ENCODE peak calls at places on chromosomes 12 and 14, in nine cellular contexts. I is astrocyte of the spinal cord, L is heart left ventricle, H is AG09309, G is neural crest cell, M is heart right ventricle, B is GM13976, X is GM12865, E is bronchial epithelial cell. T is an unnamed sample.

GRCh38 chr12:5988659-5989116 is 43.6 kb upstream of the ANO2 start:
- DNase-seq in E (peak), H (peak), G (peak), M (peak), I (peak), B (peak), X (peak), L (peak), T (peak)

GRCh38 chr14:61355892-61356325 is 34.5 kb downstream of the PRKCH start:
- DNase-seq in B (no peak), M (peak), E (peak), L (peak), H (no peak), I (peak), X (no peak), G (no peak), T (no peak)

GRCh38 chr12:130838284-130838950 is 633 bp downstream of the STX2 start:
- DNase-seq in X (peak), G (peak), H (no peak), B (peak), E (no peak), L (peak), M (peak), I (no peak), T (no peak)

GRCh38 chr12:30296486-30296885 is 399.2 kb downstream of the IPO8 start:
- DNase-seq in X (no peak), E (no peak), L (no peak), M (peak), B (no peak), I (no peak), H (no peak), G (no peak), T (no peak)

GRCh38 chr12:94769746-94770396 is 119.5 kb upstream of the TMCC3 start:
- DNase-seq in E (no peak), M (no peak), H (no peak), G (no peak), B (no peak), I (no peak), X (peak), L (no peak), T (no peak)

GRCh38 chr14:100416921-100417451 is 93.8 kb downstream of the SLC25A47 start:
- DNase-seq in E (peak), M (no peak), X (no peak), B (no peak), G (no peak), H (peak), L (no peak), I (peak), T (no peak)

GRCh38 chr12:94545937-94546771 is 86.5 kb upstream of the CEP83 start:
- DNase-seq in L (peak), M (peak), G (peak), X (peak), H (peak), E (peak), B (peak), I (peak), T (peak)

GRCh38 chr12:53047221-53048032 is 2.4 kb upstream of the TNS2 start:
- DNase-seq in M (peak), E (no peak), X (peak), G (peak), B (peak), L (peak), H (no peak), I (peak), T (no peak)

DNA sequence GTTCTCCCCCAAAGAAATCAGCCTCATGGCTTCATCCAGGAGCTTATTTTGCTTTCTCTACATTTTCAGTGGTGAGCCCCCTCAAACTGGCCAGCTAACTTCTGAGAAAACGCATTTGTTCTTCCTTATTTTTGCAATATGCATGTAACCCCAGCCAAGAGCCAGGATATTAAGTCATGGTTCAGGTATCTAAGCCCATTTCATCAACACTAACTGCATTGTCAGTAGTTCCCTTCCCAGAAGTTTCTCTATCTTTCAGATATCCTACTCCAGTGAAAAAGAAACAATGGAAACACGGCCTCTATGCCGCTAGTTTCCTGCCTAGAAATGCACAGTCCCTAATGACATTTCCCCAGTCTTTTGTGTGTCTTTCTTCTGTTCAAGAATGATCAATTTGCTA is 102.8 kb upstream of the RASSF8 start:
- DNase-seq in I (peak), B (no peak), X (no peak), H (no peak), M (no peak), G (no peak), L (no peak), E (no peak), T (no peak)
- TF ChIP-seq CTCF in I (no peak), B (no peak), X (no peak), H (no peak), M (no peak), G (no peak), L (no peak), E (no peak), T (no peak)

GRCh38 chr14:94945615-94946014 is 175.7 kb upstream of the GSC start:
- DNase-seq in I (no peak), L (no peak), E (no peak), H (no peak), M (no peak), G (no peak), X (no peak), B (no peak), T (no peak)
- TF ChIP-seq CTCF in I (no peak), L (no peak), E (no peak), H (no peak), M (no peak), G (no peak), X (no peak), B (no peak), T (no peak)

GRCh38 chr14:92794961-92795360 is 856 bp downstream of the GOLGA5 start:
- DNase-seq in H (no peak), M (no peak), L (no peak), X (no peak), B (no peak), E (no peak), G (no peak), I (no peak), T (no peak)

GRCh38 chr14:92797935-92798653 is 4.0 kb downstream of the GOLGA5 start:
- DNase-seq in L (no peak), I (no peak), E (no peak), M (no peak), X (no peak), H (no peak), B (no peak), G (no peak), T (no peak)

GRCh38 chr14:92792885-92793284 is 1.2 kb upstream of the GOLGA5 start:
- DNase-seq in L (no peak), G (no peak), I (peak), B (no peak), E (peak), H (no peak), X (no peak), M (no peak), T (no peak)

GRCh38 chr14:92794547-92794941 is 439 bp downstream of the GOLGA5 start:
- DNase-seq in G (no peak), X (peak), B (peak), E (no peak), L (no peak), I (no peak), H (no peak), M (no peak), T (no peak)

GRCh38 chr14:92793709-92794546 is at the start of gene GOLGA5:
- DNase-seq in B (peak), X (peak), I (peak), E (peak), M (peak), G (peak), H (peak), L (peak), T (peak)
- TF ChIP-seq CTCF in B (no peak), X (no peak), I (no peak), E (no peak), M (no peak), G (no peak), H (no peak), L (no peak), T (no peak)

GRCh38 chr12:126708492-126708896 is 1558.5 kb upstream of the TMEM132C start:
- DNase-seq in B (no peak), L (no peak), X (peak), I (peak), E (no peak), G (no peak), M (no peak), H (peak), T (peak)

GRCh38 chr12:126700115-126700514 is 1566.9 kb upstream of the TMEM132C start:
- DNase-seq in L (no peak), H (no peak), X (no peak), I (peak), B (no peak), M (no peak), G (no peak), E (no peak), T (no peak)

GRCh38 chr12:126706300-126706699 is 1560.7 kb upstream of the TMEM132C start:
- DNase-seq in M (no peak), X (no peak), I (no peak), H (no peak), G (no peak), B (no peak), L (no peak), E (no peak), T (no peak)

DNA sequence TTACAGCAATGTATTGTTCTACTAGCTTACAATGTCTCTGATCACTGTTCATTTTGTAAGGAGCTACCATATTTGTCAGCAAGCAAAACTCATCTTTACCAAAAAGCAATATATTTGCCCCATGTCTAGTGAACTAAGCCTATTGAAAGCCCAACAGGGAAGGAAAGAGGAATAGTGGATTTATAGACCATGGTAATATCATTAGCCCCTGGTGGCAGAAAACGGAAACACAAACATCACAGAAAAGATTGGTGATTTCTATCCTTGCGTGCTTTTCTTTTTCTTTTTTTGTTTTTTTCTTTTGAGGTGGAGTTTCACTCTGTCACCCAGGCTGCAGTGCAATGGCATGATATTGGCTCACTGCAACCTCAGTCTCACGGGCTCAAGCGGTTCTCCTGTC is 1562.4 kb upstream of the TMEM132C start:
- DNase-seq in B (no peak), L (no peak), I (no peak), M (no peak), E (no peak), X (no peak), H (no peak), G (no peak), T (no peak)
- TF ChIP-seq CTCF in B (no peak), L (no peak), I (peak), M (no peak), E (no peak), X (peak), H (peak), G (peak), T (no peak)

GRCh38 chr12:57713209-57713608 is 19.3 kb downstream of the OS9 start:
- DNase-seq in I (no peak), G (no peak), X (no peak), B (no peak), E (no peak), M (no peak), L (no peak), H (no peak), T (no peak)
- TF ChIP-seq CTCF in I (no peak), G (no peak), X (no peak), B (no peak), E (no peak), M (no peak), L (no peak), H (no peak), T (no peak)

DNA sequence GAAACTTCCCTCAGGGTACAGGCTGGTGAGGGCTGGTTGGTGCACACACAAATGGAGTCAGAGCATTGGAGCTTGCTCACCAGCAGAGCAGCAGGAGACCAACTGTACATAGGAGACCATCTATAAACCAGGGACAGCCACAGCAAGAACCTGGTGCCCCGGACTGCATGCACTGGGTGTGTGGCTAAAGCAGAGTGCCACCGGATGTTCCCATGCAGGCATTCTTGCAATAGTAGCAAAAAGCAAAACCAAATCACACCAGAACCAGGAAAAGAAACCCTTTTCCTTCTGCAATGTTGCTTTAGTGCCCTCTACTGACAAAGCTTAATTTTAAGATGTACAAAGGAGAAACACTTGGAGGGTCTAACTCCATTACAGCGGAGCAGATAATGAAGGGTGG is 136.3 kb downstream of the MDGA2 start:
- DNase-seq in E (peak), H (no peak), M (no peak), B (peak), I (peak), X (no peak), G (no peak), L (no peak), T (no peak)
- TF ChIP-seq CTCF in E (peak), H (no peak), M (peak), B (no peak), I (peak), X (no peak), G (peak), L (peak), T (no peak)

GRCh38 chr14:76089151-76089550 is 62.6 kb upstream of the GPATCH2L start:
- DNase-seq in X (no peak), I (no peak), B (no peak), H (no peak), M (peak), L (peak), E (no peak), G (no peak), T (no peak)

GRCh38 chr14:76090611-76091010 is 61.1 kb upstream of the GPATCH2L start:
- DNase-seq in H (peak), G (no peak), I (no peak), X (no peak), B (no peak), M (no peak), E (no peak), L (no peak), T (no peak)

GRCh38 chr14:76086636-76087035 is 65.1 kb upstream of the GPATCH2L start:
- DNase-seq in L (no peak), G (no peak), I (no peak), M (no peak), X (no peak), B (no peak), E (peak), H (no peak), T (no peak)

GRCh38 chr14:76089575-76089974 is 62.1 kb upstream of the GPATCH2L start:
- DNase-seq in I (no peak), M (peak), L (peak), G (no peak), X (no peak), H (no peak), E (no peak), B (no peak), T (no peak)

DNA sequence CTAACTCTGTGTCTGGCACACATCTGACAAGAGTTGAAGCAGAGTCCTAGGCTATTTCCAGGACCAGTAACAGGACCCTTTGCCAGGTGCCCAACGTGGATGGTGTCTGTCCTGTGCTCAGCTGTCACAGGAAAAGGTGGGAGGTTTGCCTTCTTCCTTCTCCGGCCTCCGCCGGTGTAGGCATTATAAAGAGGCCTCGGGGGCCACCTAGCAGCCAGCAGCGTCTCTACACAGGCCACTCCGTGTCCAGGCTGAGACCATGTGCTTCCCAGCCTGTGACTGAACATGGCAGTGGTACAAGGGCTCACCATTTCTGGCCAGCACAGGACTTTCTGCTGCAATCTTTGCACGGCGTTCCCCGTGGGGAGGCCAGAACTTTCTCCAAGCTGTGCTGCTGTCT is 60.7 kb upstream of the GPATCH2L start:
- DNase-seq in M (peak), I (no peak), L (peak), H (no peak), B (peak), G (no peak), E (no peak), X (no peak), T (no peak)
- TF ChIP-seq CTCF in M (no peak), I (peak), L (no peak), H (peak), B (peak), G (no peak), E (no peak), X (no peak), T (peak)

GRCh38 chr12:49296034-49296835 is 1.3 kb downstream of the PRPH start:
- DNase-seq in G (peak), H (no peak), L (peak), M (no peak), E (peak), I (no peak), B (peak), X (peak), T (no peak)
- TF ChIP-seq CTCF in G (peak), H (peak), L (peak), M (peak), E (peak), I (peak), B (peak), X (peak), T (peak)